ENCODE peak calls at places on chromosomes 3 and 15, in eight cellular contexts. A, Q, O, Z, I, W, F and B are unnamed samples.
A peak's percentile ranks its signal among the peaks of the same experiment; 100 is the strongest.

GRCh38 chr3:122233109-122233952 is 49.9 kb downstream of the CASR start:
- DNase-seq in A (no peak), Q (no peak), O (no peak), Z (no peak), I (no peak), W (no peak), F (no peak), B (no peak)

GRCh38 chr3:4373669-4374068 is 70.5 kb downstream of the SETMAR start:
- DNase-seq in A (no peak), Q (no peak), O (peak; percentile 11), Z (no peak), I (no peak), W (no peak), F (no peak), B (no peak)

GRCh38 chr3:153209596-153209995 is 47.6 kb downstream of the RAP2B start:
- DNase-seq in A (no peak), Q (no peak), O (peak; percentile 88), Z (no peak), I (no peak), W (peak; percentile 62), F (no peak), B (no peak)

GRCh38 chr15:80778964-80779657 is at the start of gene CEMIP:
- DNase-seq in A (peak; percentile 67), Q (peak; percentile 91), O (peak; percentile 92), Z (peak; percentile 86), I (peak; percentile 43), W (no peak), F (peak; percentile 4), B (peak; percentile 73)

GRCh38 chr3:98329392-98330124 is 24.1 kb upstream of the OR5K4 start:
- DNase-seq in A (peak; percentile 67), Q (no peak), O (peak; percentile 73), Z (peak; percentile 38), I (no peak), W (no peak), F (peak; percentile 36), B (peak; percentile 81)

GRCh38 chr3:134427400-134428111 is 53.3 kb upstream of the AMOTL2 start:
- DNase-seq in A (no peak), Q (peak; percentile 93), O (peak; percentile 100), Z (no peak), I (peak; percentile 92), W (peak; percentile 100), F (no peak), B (no peak)

GRCh38 chr3:167166594-167167253 is 213.4 kb downstream of the ZBBX start:
- DNase-seq in A (no peak), Q (no peak), O (no peak), Z (peak; percentile 39), I (no peak), W (no peak), F (no peak), B (no peak)

GRCh38 chr3:31410411-31410810 is 122.3 kb upstream of the STT3B start:
- DNase-seq in A (no peak), Q (no peak), O (no peak), Z (no peak), I (no peak), W (no peak), F (no peak), B (no peak)

GRCh38 chr15:99967841-99968371 is 234.7 kb upstream of the LYSMD4 start:
- DNase-seq in A (no peak), Q (peak; percentile 57), O (no peak), Z (peak; percentile 39), I (peak; percentile 63), W (no peak), F (no peak), B (no peak)

GRCh38 chr15:98896802-98897732 is 110.5 kb downstream of the PGPEP1L start:
- DNase-seq in A (no peak), Q (no peak), O (peak; percentile 98), Z (no peak), I (peak; percentile 66), W (peak; percentile 99), F (no peak), B (no peak)

GRCh38 chr3:8617921-8618320 is 26.7 kb downstream of the SSUH2 start:
- DNase-seq in A (no peak), Q (peak; percentile 47), O (no peak), Z (no peak), I (no peak), W (no peak), F (no peak), B (no peak)

GRCh38 chr15:40790723-40791122 is 16.2 kb upstream of the ZFYVE19 start:
- DNase-seq in A (no peak), Q (no peak), O (peak; percentile 44), Z (no peak), I (no peak), W (no peak), F (no peak), B (no peak)

GRCh38 chr3:186303985-186304384 is 58.0 kb downstream of the DGKG start:
- DNase-seq in A (no peak), Q (no peak), O (no peak), Z (no peak), I (no peak), W (no peak), F (no peak), B (no peak)

GRCh38 chr3:8538904-8539303 is 37.3 kb downstream of the LMCD1 start:
- DNase-seq in A (no peak), Q (no peak), O (no peak), Z (no peak), I (no peak), W (no peak), F (no peak), B (no peak)

GRCh38 chr15:26260517-26261133 is 397.5 kb upstream of the ATP10A start:
- DNase-seq in A (peak; percentile 43), Q (no peak), O (peak; percentile 58), Z (peak; percentile 56), I (no peak), W (no peak), F (no peak), B (peak; percentile 32)

GRCh38 chr3:23859012-23859743 is 53.4 kb downstream of the UBE2E1 start:
- DNase-seq in A (no peak), Q (no peak), O (peak; percentile 71), Z (no peak), I (peak; percentile 49), W (no peak), F (no peak), B (no peak)

GRCh38 chr15:71352125-71352524 is 236.9 kb downstream of the THSD4 start:
- DNase-seq in A (no peak), Q (no peak), O (no peak), Z (no peak), I (no peak), W (no peak), F (no peak), B (no peak)

GRCh38 chr3:132879651-132880050 is 157.4 kb upstream of the NPHP3 start:
- DNase-seq in A (no peak), Q (no peak), O (no peak), Z (no peak), I (no peak), W (peak; percentile 19), F (no peak), B (peak; percentile 21)

GRCh38 chr3:107110596-107111305 is 266.5 kb upstream of the CCDC54 start:
- DNase-seq in A (no peak), Q (no peak), O (no peak), Z (no peak), I (no peak), W (no peak), F (no peak), B (no peak)

GRCh38 chr3:8416965-8417364 is 84.7 kb upstream of the LMCD1 start:
- DNase-seq in A (peak; percentile 47), Q (no peak), O (peak; percentile 48), Z (no peak), I (no peak), W (no peak), F (no peak), B (no peak)

GRCh38 chr3:29144361-29144760 is 136.5 kb upstream of the RBMS3 start:
- DNase-seq in A (no peak), Q (no peak), O (no peak), Z (no peak), I (no peak), W (no peak), F (no peak), B (no peak)

GRCh38 chr3:14765065-14765410 is 53.7 kb upstream of the FGD5 start:
- DNase-seq in A (no peak), Q (no peak), O (no peak), Z (no peak), I (no peak), W (no peak), F (no peak), B (no peak)

GRCh38 chr3:138862924-138863775 is 28.4 kb upstream of the PIK3CB start:
- DNase-seq in A (no peak), Q (no peak), O (peak; percentile 89), Z (peak; percentile 17), I (peak; percentile 22), W (peak; percentile 55), F (no peak), B (peak; percentile 10)

GRCh38 chr3:184764176-184764575 is 47.8 kb upstream of the VPS8 start:
- DNase-seq in A (no peak), Q (peak; percentile 1), O (no peak), Z (no peak), I (no peak), W (no peak), F (no peak), B (no peak)

GRCh38 chr3:145125307-145125706 is 1035.7 kb downstream of the PLOD2 start:
- DNase-seq in A (no peak), Q (no peak), O (peak; percentile 36), Z (no peak), I (no peak), W (peak; percentile 74), F (no peak), B (no peak)

GRCh38 chr15:60539017-60539416 is 60.1 kb upstream of the ICE2 start:
- DNase-seq in A (no peak), Q (no peak), O (no peak), Z (no peak), I (no peak), W (no peak), F (no peak), B (no peak)

GRCh38 chr15:91407237-91407889 is 307.3 kb downstream of the SV2B start:
- DNase-seq in A (peak; percentile 7), Q (no peak), O (peak; percentile 12), Z (peak; percentile 51), I (no peak), W (peak; percentile 54), F (no peak), B (no peak)

GRCh38 chr15:97566957-97567356 is 393.5 kb upstream of the ARRDC4 start:
- DNase-seq in A (no peak), Q (no peak), O (no peak), Z (no peak), I (no peak), W (no peak), F (no peak), B (no peak)

GRCh38 chr15:51025454-51025846 is 69.3 kb downstream of the TNFAIP8L3 start:
- DNase-seq in A (no peak), Q (no peak), O (no peak), Z (no peak), I (no peak), W (no peak), F (no peak), B (no peak)

GRCh38 chr3:186825294-186825821 is 17.2 kb upstream of the ADIPOQ start:
- DNase-seq in A (peak; percentile 37), Q (peak; percentile 87), O (peak; percentile 83), Z (no peak), I (no peak), W (no peak), F (no peak), B (peak; percentile 78)

GRCh38 chr3:173793963-173794362 is 396.4 kb downstream of the NLGN1 start:
- DNase-seq in A (no peak), Q (no peak), O (no peak), Z (no peak), I (no peak), W (no peak), F (no peak), B (no peak)

GRCh38 chr3:161823910-161824309 is 327.3 kb downstream of the OTOL1 start:
- DNase-seq in A (no peak), Q (no peak), O (no peak), Z (no peak), I (no peak), W (no peak), F (no peak), B (no peak)

GRCh38 chr3:105388199-105388598 is 21.5 kb downstream of the ALCAM start:
- DNase-seq in A (no peak), Q (no peak), O (peak; percentile 13), Z (no peak), I (no peak), W (no peak), F (no peak), B (no peak)